ENCODE peak calls at places on chromosome 9, in nine cellular contexts. H is A549, C is OCI-LY7, Y is fibroblast of lung, K is lower lobe of right lung, E is astrocyte, W is endodermal cell, Z is uterus, D is K562. Q is an unnamed sample.

GRCh38 chr9:128102861-128103588 is 24.5 kb downstream of the PTGES2 start:
- DNase-seq in W (peak; percentile 62), Z (peak; percentile 66), E (no peak), K (peak; percentile 65), C (no peak), H (no peak), Y (no peak), D (no peak), Q (no peak)

GRCh38 chr9:131873361-131873760 is 133.5 kb upstream of the RAPGEF1 start:
- DNase-seq in D (no peak), C (no peak), H (no peak), Y (no peak), W (no peak), K (no peak), Z (no peak), E (no peak), Q (no peak)

GRCh38 chr9:137777761-137778160 is 99.8 kb upstream of the CACNA1B start:
- DNase-seq in K (no peak), Y (no peak), C (no peak), H (no peak), D (no peak), W (no peak), Z (no peak), E (no peak), Q (no peak)

GRCh38 chr9:85639675-85640186 is 102.0 kb downstream of the AGTPBP1 start:
- DNase-seq in E (no peak), W (no peak), H (no peak), K (no peak), Y (no peak), C (no peak), D (no peak), Z (no peak), Q (no peak)

GRCh38 chr9:69583641-69584234 is 88.4 kb downstream of the APBA1 start:
- DNase-seq in K (no peak), E (no peak), H (no peak), Y (no peak), D (no peak), Z (no peak), W (no peak), C (no peak), Q (no peak)

GRCh38 chr9:84670106-84670800 is 724 bp downstream of the NTRK2 start:
- DNase-seq in H (no peak), C (no peak), K (no peak), E (peak; percentile 2), D (no peak), W (peak; percentile 87), Y (no peak), Z (no peak), Q (peak; percentile 80)

GRCh38 chr9:95057121-95057520 is 260.4 kb downstream of the FANCC start:
- DNase-seq in W (no peak), K (no peak), E (peak; percentile 42), Y (peak; percentile 76), H (no peak), Z (no peak), D (no peak), C (no peak), Q (no peak)

GRCh38 chr9:120439147-120439546 is 140.8 kb downstream of the CDK5RAP2 start:
- DNase-seq in D (peak; percentile 46), Y (peak; percentile 37), H (peak; percentile 38), E (no peak), W (peak; percentile 80), Z (no peak), C (peak; percentile 25), K (no peak), Q (peak; percentile 45)

GRCh38 chr9:94672811-94673487 is 33.6 kb upstream of the FBP1 start:
- DNase-seq in E (peak; percentile 80), Z (no peak), C (no peak), H (no peak), K (no peak), D (no peak), W (no peak), Y (peak; percentile 56), Q (no peak)

GRCh38 chr9:133605446-133605845 is 3.7 kb downstream of the FAM163B start:
- DNase-seq in E (no peak), C (no peak), H (no peak), D (no peak), Z (no peak), K (peak; percentile 35), W (no peak), Y (no peak), Q (no peak)

GRCh38 chr9:137745541-137745991 is 126.8 kb downstream of the EHMT1 start:
- DNase-seq in H (peak; percentile 54), Z (no peak), D (peak; percentile 72), E (peak; percentile 36), W (peak; percentile 72), K (no peak), Y (no peak), C (peak; percentile 85), Q (no peak)

GRCh38 chr9:935348-935965 is 41.0 kb upstream of the DMRT3 start:
- DNase-seq in W (no peak), Z (no peak), Y (no peak), K (no peak), C (no peak), H (no peak), E (no peak), D (no peak), Q (no peak)

GRCh38 chr9:35903049-35903448 is 3.0 kb upstream of the HRCT1 start:
- DNase-seq in H (peak; percentile 74), C (peak; percentile 76), E (peak; percentile 34), W (peak; percentile 59), Y (peak; percentile 72), Z (no peak), D (peak; percentile 55), K (no peak), Q (peak; percentile 67)

GRCh38 chr9:137734181-137734580 is 115.4 kb downstream of the EHMT1 start:
- DNase-seq in E (no peak), C (peak; percentile 29), K (no peak), D (no peak), H (no peak), Z (no peak), W (no peak), Y (no peak), Q (no peak)

GRCh38 chr9:77587036-77587435 is 61.1 kb downstream of the GNA14 start:
- DNase-seq in W (no peak), E (peak; percentile 7), Z (no peak), H (no peak), C (no peak), D (no peak), K (no peak), Y (no peak), Q (no peak)

GRCh38 chr9:37903581-37903830 is 421 bp downstream of the SLC25A51 start:
- DNase-seq in E (no peak), K (no peak), D (no peak), Z (no peak), W (no peak), Y (no peak), C (no peak), H (peak; percentile 47), Q (no peak)

GRCh38 chr9:83489961-83490360 is 48.2 kb downstream of the FRMD3 start:
- DNase-seq in Y (no peak), E (no peak), Z (no peak), K (no peak), D (no peak), C (no peak), H (no peak), W (no peak), Q (no peak)

GRCh38 chr9:97430316-97430715 is 18.4 kb downstream of the TDRD7 start:
- DNase-seq in K (no peak), C (no peak), Z (no peak), H (no peak), D (no peak), Y (no peak), W (no peak), E (no peak), Q (no peak)

GRCh38 chr9:69204869-69205268 is 30.8 kb downstream of the TJP2 start:
- DNase-seq in Z (no peak), W (peak; percentile 61), Y (peak; percentile 56), H (no peak), C (no peak), E (peak; percentile 74), D (no peak), K (no peak), Q (peak; percentile 8)

DNA sequence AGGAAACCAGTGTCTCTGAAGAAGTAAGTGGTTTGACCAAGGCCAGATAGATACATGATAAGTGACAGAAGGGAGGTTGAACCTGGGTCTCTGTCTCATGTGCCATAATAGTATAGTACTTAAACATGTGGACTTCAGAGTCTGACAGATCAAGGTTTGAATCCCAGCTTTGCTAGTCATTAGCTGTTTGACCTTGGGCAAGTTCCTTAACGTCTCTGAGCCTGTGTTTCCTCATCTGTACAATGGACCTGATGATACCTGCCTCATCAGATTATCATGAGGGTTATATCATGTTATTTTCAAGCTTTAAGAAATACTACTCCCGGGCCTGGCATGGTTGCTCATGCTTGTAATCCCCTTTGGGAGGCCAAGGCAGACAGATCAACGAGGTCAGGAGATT is 24.9 kb downstream of the FUBP3 start:
- DNase-seq in Y (no peak), E (no peak), Z (no peak), W (no peak), H (no peak), C (no peak), K (no peak), D (no peak), Q (no peak)
- H3K4me3 ChIP-seq in Y (no peak overlapping the region), E (no peak overlapping the region), Z (no peak overlapping the region), W (no peak overlapping the region), H (no peak overlapping the region), C (no peak overlapping the region), K (no peak overlapping the region), D (no peak overlapping the region), Q (no peak overlapping the region)

DNA sequence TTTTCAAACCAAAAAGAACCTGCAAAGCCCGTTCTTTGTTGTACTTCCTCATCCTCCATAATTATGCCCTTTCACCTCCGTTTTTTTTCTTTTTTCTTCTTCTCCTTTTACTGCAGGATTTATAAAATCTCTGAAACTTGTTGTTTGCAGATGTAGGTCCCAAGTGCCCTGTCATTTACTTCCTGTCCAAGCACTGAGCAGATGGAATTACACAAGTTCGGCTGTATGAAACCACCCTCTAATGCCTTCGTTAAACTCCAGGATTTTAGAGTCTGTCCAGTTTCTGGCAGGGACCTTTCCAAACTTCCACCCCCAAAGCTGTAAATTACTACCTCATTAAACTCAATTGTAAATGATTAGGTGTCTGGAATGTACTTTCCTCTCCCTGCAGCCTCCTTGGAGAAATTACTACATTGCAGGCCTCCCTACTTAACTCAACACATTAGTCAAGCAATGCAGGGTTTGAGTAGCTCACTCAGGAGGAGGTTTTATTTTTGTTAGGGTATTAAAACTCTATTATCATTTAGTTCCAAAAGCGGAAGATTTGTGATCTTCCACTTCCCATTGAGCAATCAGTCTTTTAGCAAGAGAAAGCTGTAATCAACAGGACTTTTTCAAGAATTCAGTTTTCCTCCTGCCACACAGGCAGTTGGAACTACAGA is 125.6 kb upstream of the LPAR1 start:
- DNase-seq in K (no peak), D (no peak), E (no peak), H (no peak), C (no peak), W (no peak), Y (no peak), Z (peak; percentile 38), Q (no peak)
- H3K27ac ChIP-seq in K (peak overlapping the region; percentile 76), D (no peak overlapping the region), E (no peak overlapping the region), H (no peak overlapping the region), C (no peak overlapping the region), W (no peak overlapping the region), Y (no peak overlapping the region), Z (peak overlapping the region; percentile 36), Q (no peak overlapping the region)

GRCh38 chr9:92242115-92242778 is 51.2 kb downstream of the IARS1 start:
- DNase-seq in Y (peak; percentile 93), K (no peak), H (peak; percentile 18), W (peak; percentile 69), D (no peak), Z (peak; percentile 22), C (no peak), E (peak; percentile 78), Q (peak; percentile 43)
- TF ChIP-seq CTCF in Y (peak; percentile 61), K (peak; percentile 13), H (peak; percentile 48), W (peak; percentile 83), D (peak; percentile 20), Z (peak; percentile 30), C (peak; percentile 35), E (peak; percentile 66), Q (peak; percentile 60)

GRCh38 chr9:119368179-119368578 is 1.1 kb downstream of the BRINP1 start:
- DNase-seq in H (no peak), K (no peak), E (no peak), Y (no peak), Z (no peak), C (no peak), D (no peak), W (no peak), Q (peak; percentile 15)
- H3K4me3 ChIP-seq in H (peak overlapping the region; percentile 45), K (no peak overlapping the region), E (peak overlapping the region; percentile 42), Y (no peak overlapping the region), Z (no peak overlapping the region), C (no peak overlapping the region), D (no peak overlapping the region), W (peak overlapping the region; percentile 84), Q (peak overlapping the region; percentile 74)